ENCODE peak calls at places on chromosomes 2 and 18, in seven cellular contexts. F is adipocyte; S is stimulated activated CD4-positive, alpha-beta T cell treated with anti-CD3 and anti-CD28 coated beads, TNF-alpha, amount 100 ng/mL, for 48 hours; U is mesothelial cell of epicardium; C is NCI-H2081; O is hypothalamus; G is central memory CD8-positive, alpha-beta T cell. T is an unnamed sample.

GRCh38 chr2:171409436-171409971 is 24.3 kb downstream of the METTL8 start:
- DNase-seq in S (no peak), O (no peak), C (no peak), F (peak; percentile 43), U (no peak), G (no peak), T (no peak)

GRCh38 chr18:833197-833596 is 21.2 kb upstream of the YES1 start:
- DNase-seq in S (no peak), C (no peak), G (no peak), U (no peak), F (no peak), O (no peak), T (no peak)

GRCh38 chr18:596288-596881 is 403 bp upstream of the CLUL1 start:
- DNase-seq in S (peak; percentile 62), O (peak; percentile 75), C (peak; percentile 87), F (no peak), U (no peak), G (peak; percentile 11), T (no peak)

GRCh38 chr2:69798466-69798908 is 31.0 kb upstream of the GMCL1 start:
- DNase-seq in F (peak; percentile 36), O (no peak), S (no peak), G (no peak), C (no peak), U (peak; percentile 63), T (no peak)

GRCh38 chr2:194116861-194117260 is 1540.2 kb upstream of the SLC39A10 start:
- DNase-seq in C (no peak), G (no peak), U (no peak), F (no peak), S (no peak), O (no peak), T (no peak)

GRCh38 chr2:221914334-221914733 is 342.2 kb upstream of the EPHA4 start:
- DNase-seq in F (no peak), C (no peak), O (no peak), U (no peak), G (no peak), S (no peak), T (no peak)

GRCh38 chr2:159326569-159327255 is 40.2 kb upstream of the WDSUB1 start:
- DNase-seq in U (no peak), G (no peak), O (no peak), C (no peak), F (peak; percentile 91), S (no peak), T (no peak)

GRCh38 chr2:120737802-120738516 is 2.3 kb downstream of the GLI2 start:
- DNase-seq in O (no peak), F (no peak), S (no peak), G (no peak), U (no peak), C (no peak), T (no peak)

GRCh38 chr2:56449449-56449860 is 265.7 kb downstream of the CCDC85A start:
- DNase-seq in O (no peak), C (no peak), S (no peak), U (no peak), F (peak; percentile 4), G (no peak), T (no peak)